ENCODE peak calls at places on chromosomes 11 and 22, in five cellular contexts. T, W, E, Q and O are unnamed samples.

GRCh38 chr11:45017329-45017728 is 66.6 kb upstream of the TP53I11 start:
- DNase-seq in W (no peak), E (no peak), Q (no peak), T (no peak), O (no peak)

GRCh38 chr22:49879871-49880270 is 26.2 kb downstream of the ZBED4 start:
- DNase-seq in T (no peak), W (no peak), Q (no peak), E (no peak), O (no peak)

GRCh38 chr11:45036733-45037132 is 86.0 kb upstream of the TP53I11 start:
- DNase-seq in Q (no peak), E (no peak), T (no peak), W (no peak), O (no peak)

GRCh38 chr11:9840460-9841004 is 176.7 kb downstream of the SWAP70 start:
- DNase-seq in E (no peak), T (no peak), Q (no peak), W (no peak), O (no peak)

GRCh38 chr11:1230456-1231395 is 7.9 kb downstream of the MUC5B start:
- DNase-seq in T (no peak), E (no peak), Q (no peak), W (no peak), O (no peak)

GRCh38 chr11:105297463-105297862 is 157.9 kb upstream of the CARD18 start:
- DNase-seq in T (no peak), W (no peak), E (peak), Q (no peak), O (peak)

GRCh38 chr11:65301491-65302329 is 13.0 kb upstream of the CDC42EP2 start:
- DNase-seq in E (peak), Q (no peak), W (no peak), T (no peak), O (no peak)

GRCh38 chr11:111303476-111303875 is 5.1 kb downstream of the POU2AF3 start:
- DNase-seq in W (no peak), E (no peak), Q (peak), T (peak), O (no peak)

GRCh38 chr11:63889344-63889743 is 27.6 kb downstream of the RCOR2 start:
- DNase-seq in W (no peak), E (no peak), Q (no peak), T (peak), O (no peak)

GRCh38 chr11:47248664-47249377 is at the start of gene ACP2:
- DNase-seq in W (peak), E (peak), T (peak), Q (peak), O (peak)

GRCh38 chr22:45589556-45589955 is 82.1 kb upstream of the ATXN10 start:
- DNase-seq in E (no peak), T (no peak), Q (no peak), W (no peak), O (no peak)

GRCh38 chr11:16012125-16012751 is 344.1 kb downstream of the SOX6 start:
- DNase-seq in E (peak), W (no peak), T (no peak), Q (no peak), O (peak)

GRCh38 chr22:23750744-23751440 is at the start of gene ZNF70:
- DNase-seq in T (peak), E (peak), W (peak), Q (peak), O (peak)
- TF ChIP-seq POLR2A in T (no peak), E (peak), W (no peak), Q (peak), O (no peak)

GRCh38 chr22:39996732-39997131 is 2.0 kb downstream of the FAM83F start:
- DNase-seq in E (no peak), Q (no peak), T (no peak), W (no peak), O (peak)

GRCh38 chr22:39995346-39996252 is 845 bp downstream of the FAM83F start:
- DNase-seq in W (no peak), T (no peak), Q (no peak), E (no peak), O (no peak)

GRCh38 chr22:39994046-39994565 is 648 bp upstream of the FAM83F start:
- DNase-seq in T (no peak), E (peak), Q (no peak), W (no peak), O (no peak)

GRCh38 chr22:39992088-39992826 is 2.5 kb upstream of the FAM83F start:
- DNase-seq in W (no peak), E (no peak), T (no peak), Q (no peak), O (no peak)

DNA sequence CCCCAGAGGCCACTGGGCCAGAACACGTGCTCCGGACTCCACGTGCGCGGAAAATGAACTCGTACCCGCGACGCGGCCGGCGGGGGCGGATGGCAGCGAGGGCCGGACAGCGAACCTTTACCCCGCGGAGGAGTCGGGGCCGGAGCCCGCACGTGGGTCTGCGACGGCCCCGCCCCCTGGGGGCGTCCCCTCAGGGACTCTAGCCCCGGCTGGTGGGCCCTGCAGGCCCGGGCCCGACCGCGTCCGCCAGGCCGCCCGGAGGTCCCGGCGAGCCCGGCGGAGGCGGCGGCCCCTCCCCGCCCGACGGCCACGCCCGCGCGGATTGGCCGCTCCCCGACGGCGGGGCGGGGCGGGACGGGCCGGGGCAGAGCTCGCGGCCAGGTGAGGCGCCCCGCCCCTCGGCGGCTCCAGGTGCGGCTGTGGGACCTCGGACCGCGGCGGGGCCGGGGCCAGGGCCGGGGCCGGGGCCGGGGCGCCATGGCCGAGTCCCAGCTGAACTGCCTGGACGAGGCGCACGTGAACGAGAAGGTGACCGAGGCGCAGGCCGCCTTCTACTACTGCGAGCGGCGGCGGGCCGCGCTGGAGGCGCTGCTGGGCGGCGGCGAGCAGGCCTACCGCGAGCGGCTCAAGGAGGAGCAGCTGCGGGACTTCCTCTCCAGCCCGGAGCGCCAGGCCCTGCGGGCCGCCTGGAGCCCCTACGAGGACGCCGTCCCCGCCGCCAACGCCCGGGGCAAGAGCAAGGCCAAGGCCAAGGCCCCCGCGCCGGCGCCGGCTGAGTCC is at the start of gene FAM83F:
- DNase-seq in W (no peak), E (no peak), T (peak), Q (no peak), O (no peak)
- TF ChIP-seq POLR2A in W (no peak), E (no peak), T (no peak), Q (no peak), O (no peak)

GRCh38 chr11:69048056-69048717 is 545 bp upstream of the TPCN2 start:
- DNase-seq in Q (no peak), T (no peak), W (no peak), E (no peak), O (no peak)

GRCh38 chr11:69050592-69051380 is 2.1 kb downstream of the TPCN2 start:
- DNase-seq in E (no peak), T (no peak), Q (no peak), W (no peak), O (no peak)

GRCh38 chr11:69051381-69052342 is 2.9 kb downstream of the TPCN2 start:
- DNase-seq in Q (no peak), T (no peak), E (no peak), W (no peak), O (no peak)

GRCh38 chr11:69049490-69049867 is 747 bp downstream of the TPCN2 start:
- DNase-seq in T (peak), Q (no peak), E (no peak), W (no peak), O (no peak)

GRCh38 chr11:69048718-69049489 is at the start of gene TPCN2:
- DNase-seq in W (peak), Q (peak), E (peak), T (peak), O (peak)
- TF ChIP-seq POLR2A in W (peak), Q (peak), E (peak), T (no peak), O (peak)

DNA sequence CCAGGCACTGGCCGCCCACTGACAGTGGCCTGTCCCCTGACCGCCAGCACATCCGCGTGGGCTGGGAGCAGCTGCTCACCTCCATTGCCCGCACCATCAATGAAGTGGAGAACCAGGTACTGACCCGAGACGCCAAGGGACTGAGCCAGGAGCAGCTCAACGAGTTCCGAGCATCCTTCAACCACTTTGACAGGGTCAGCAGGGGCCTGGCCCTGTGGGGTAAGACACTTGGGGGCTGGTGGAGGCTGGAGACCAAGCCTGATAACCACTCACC is 6.5 kb downstream of the CTSF start:
- DNase-seq in T (no peak), E (no peak), W (no peak), Q (no peak), O (no peak)
- TF ChIP-seq POLR2A in T (no peak), E (no peak), W (no peak), Q (no peak), O (no peak)